ENCODE peak calls at places on chromosomes 5 and 9, in ten cellular contexts. One of them, this sample, is unnamed.

GRCh38 chr9:16884373-16884772 is 13.9 kb upstream of the BNC2 start:
- DNase-seq in HCT116: no peak
- DNase-seq in IMR-90: no peak
- DNase-seq in uterus: no peak
- DNase-seq in prostate gland: no peak
- DNase-seq in spleen: no peak
- DNase-seq in transverse colon: no peak
- DNase-seq in breast epithelium: no peak
- DNase-seq in gastrocnemius medialis: no peak
- DNase-seq in body of pancreas: no peak
- DNase-seq in this sample: no peak

GRCh38 chr5:153511632-153512031 is 21.2 kb downstream of the GRIA1 start:
- DNase-seq in HCT116: no peak
- DNase-seq in IMR-90: no peak
- DNase-seq in uterus: no peak
- DNase-seq in prostate gland: no peak
- DNase-seq in spleen: no peak
- DNase-seq in transverse colon: no peak
- DNase-seq in breast epithelium: no peak
- DNase-seq in gastrocnemius medialis: no peak
- DNase-seq in body of pancreas: no peak
- DNase-seq in this sample: no peak

GRCh38 chr5:90131734-90132133 is 277.8 kb downstream of the CETN3 start:
- DNase-seq in HCT116: no peak
- DNase-seq in IMR-90: no peak
- DNase-seq in uterus: no peak
- DNase-seq in prostate gland: no peak
- DNase-seq in spleen: no peak
- DNase-seq in transverse colon: no peak
- DNase-seq in breast epithelium: no peak
- DNase-seq in gastrocnemius medialis: no peak
- DNase-seq in body of pancreas: no peak
- DNase-seq in this sample: no peak

GRCh38 chr9:69136781-69137180 is 37.3 kb upstream of the TJP2 start:
- DNase-seq in HCT116: no peak
- DNase-seq in IMR-90: no peak
- DNase-seq in uterus: no peak
- DNase-seq in prostate gland: peak
- DNase-seq in spleen: no peak
- DNase-seq in transverse colon: no peak
- DNase-seq in breast epithelium: peak
- DNase-seq in gastrocnemius medialis: no peak
- DNase-seq in body of pancreas: no peak
- DNase-seq in this sample: no peak

GRCh38 chr9:2723666-2724065 is 6.4 kb downstream of the KCNV2 start:
- DNase-seq in HCT116: no peak
- DNase-seq in IMR-90: no peak
- DNase-seq in uterus: no peak
- DNase-seq in prostate gland: no peak
- DNase-seq in spleen: no peak
- DNase-seq in transverse colon: no peak
- DNase-seq in breast epithelium: no peak
- DNase-seq in gastrocnemius medialis: no peak
- DNase-seq in body of pancreas: no peak
- DNase-seq in this sample: no peak

GRCh38 chr5:154366353-154366752 is 79.4 kb upstream of the SAP30L start:
- DNase-seq in HCT116: peak
- DNase-seq in IMR-90: peak
- DNase-seq in uterus: no peak
- DNase-seq in prostate gland: no peak
- DNase-seq in spleen: no peak
- DNase-seq in transverse colon: no peak
- DNase-seq in breast epithelium: no peak
- DNase-seq in gastrocnemius medialis: no peak
- DNase-seq in body of pancreas: no peak
- DNase-seq in this sample: no peak

GRCh38 chr9:33210006-33210715 is 29.8 kb upstream of the SPINK4 start:
- DNase-seq in HCT116: no peak
- DNase-seq in IMR-90: no peak
- DNase-seq in uterus: no peak
- DNase-seq in prostate gland: no peak
- DNase-seq in spleen: no peak
- DNase-seq in transverse colon: no peak
- DNase-seq in breast epithelium: no peak
- DNase-seq in gastrocnemius medialis: no peak
- DNase-seq in body of pancreas: no peak
- DNase-seq in this sample: no peak

GRCh38 chr5:31617867-31618266 is 21.1 kb upstream of the PDZD2 start:
- DNase-seq in HCT116: no peak
- DNase-seq in IMR-90: no peak
- DNase-seq in uterus: no peak
- DNase-seq in prostate gland: no peak
- DNase-seq in spleen: no peak
- DNase-seq in transverse colon: no peak
- DNase-seq in breast epithelium: no peak
- DNase-seq in gastrocnemius medialis: no peak
- DNase-seq in body of pancreas: no peak
- DNase-seq in this sample: no peak

DNA sequence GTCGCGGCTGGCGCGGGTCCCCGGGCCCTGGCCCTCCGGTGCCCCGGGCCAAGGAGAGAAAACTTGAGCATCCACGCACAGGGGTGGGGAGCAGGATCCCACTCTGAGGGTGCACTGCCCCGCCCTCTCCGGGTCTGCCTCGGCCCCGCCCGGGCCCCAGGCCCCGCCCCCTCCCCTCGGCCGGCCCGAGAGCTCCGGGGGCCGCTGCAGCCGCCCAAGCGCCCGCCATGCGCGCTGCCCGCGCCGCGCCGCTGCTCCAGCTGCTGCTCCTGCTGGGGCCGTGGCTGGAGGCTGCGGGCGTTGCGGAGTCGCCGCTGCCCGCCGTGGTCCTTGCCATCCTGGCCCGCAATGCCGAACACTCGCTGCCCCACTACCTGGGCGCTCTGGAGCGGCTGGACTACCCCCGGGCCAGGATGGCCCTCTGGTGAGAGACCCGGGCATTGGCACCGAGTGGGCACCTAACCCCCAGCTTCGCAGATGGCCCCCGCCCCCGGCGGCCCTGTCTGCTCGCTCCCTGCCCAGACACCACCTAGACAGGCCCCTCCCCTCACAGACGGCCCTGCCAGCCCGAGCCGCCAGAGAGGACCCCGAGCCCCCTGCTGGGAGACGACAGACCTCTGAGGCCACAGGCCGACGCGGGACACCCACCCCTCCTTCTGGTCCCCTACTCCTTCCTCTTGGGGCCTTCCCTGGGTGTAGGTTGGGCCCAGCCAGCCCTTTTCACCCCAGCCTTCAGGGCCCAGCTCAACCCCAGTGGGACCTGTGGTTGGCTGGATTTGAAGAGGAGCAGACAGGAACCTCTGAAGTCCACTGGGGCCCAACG is at the start of gene CERCAM:
- DNase-seq in HCT116: no peak
- DNase-seq in IMR-90: peak
- DNase-seq in uterus: peak
- DNase-seq in prostate gland: peak
- DNase-seq in spleen: peak
- DNase-seq in transverse colon: peak
- DNase-seq in breast epithelium: peak
- DNase-seq in gastrocnemius medialis: no peak
- DNase-seq in body of pancreas: peak
- DNase-seq in this sample: peak
- TF ChIP-seq POLR2A in HCT116: peak
- TF ChIP-seq POLR2A in IMR-90: no peak
- TF ChIP-seq POLR2A in uterus: no peak
- TF ChIP-seq POLR2A in prostate gland: no peak
- TF ChIP-seq POLR2A in spleen: no peak
- TF ChIP-seq POLR2A in transverse colon: no peak
- TF ChIP-seq POLR2A in breast epithelium: no peak
- TF ChIP-seq POLR2A in gastrocnemius medialis: no peak
- TF ChIP-seq POLR2A in body of pancreas: peak
- TF ChIP-seq POLR2A in this sample: no peak

GRCh38 chr5:129098488-129099183 is 4.1 kb downstream of the ISOC1 start:
- DNase-seq in HCT116: no peak
- DNase-seq in IMR-90: no peak
- DNase-seq in uterus: no peak
- DNase-seq in prostate gland: no peak
- DNase-seq in spleen: no peak
- DNase-seq in transverse colon: no peak
- DNase-seq in breast epithelium: no peak
- DNase-seq in gastrocnemius medialis: no peak
- DNase-seq in body of pancreas: no peak
- DNase-seq in this sample: no peak

GRCh38 chr5:129096382-129096991 is 1.9 kb downstream of the ISOC1 start:
- DNase-seq in HCT116: no peak
- DNase-seq in IMR-90: no peak
- DNase-seq in uterus: no peak
- DNase-seq in prostate gland: no peak
- DNase-seq in spleen: no peak
- DNase-seq in transverse colon: no peak
- DNase-seq in breast epithelium: no peak
- DNase-seq in gastrocnemius medialis: no peak
- DNase-seq in body of pancreas: no peak
- DNase-seq in this sample: no peak

GRCh38 chr5:129094087-129094923 is at the start of gene ISOC1:
- DNase-seq in HCT116: peak
- DNase-seq in IMR-90: peak
- DNase-seq in uterus: peak
- DNase-seq in prostate gland: peak
- DNase-seq in spleen: peak
- DNase-seq in transverse colon: peak
- DNase-seq in breast epithelium: peak
- DNase-seq in gastrocnemius medialis: peak
- DNase-seq in body of pancreas: peak
- DNase-seq in this sample: peak

GRCh38 chr5:129097498-129098296 is 3.1 kb downstream of the ISOC1 start:
- DNase-seq in HCT116: no peak
- DNase-seq in IMR-90: no peak
- DNase-seq in uterus: peak
- DNase-seq in prostate gland: peak
- DNase-seq in spleen: no peak
- DNase-seq in transverse colon: no peak
- DNase-seq in breast epithelium: no peak
- DNase-seq in gastrocnemius medialis: no peak
- DNase-seq in body of pancreas: no peak
- DNase-seq in this sample: peak

DNA sequence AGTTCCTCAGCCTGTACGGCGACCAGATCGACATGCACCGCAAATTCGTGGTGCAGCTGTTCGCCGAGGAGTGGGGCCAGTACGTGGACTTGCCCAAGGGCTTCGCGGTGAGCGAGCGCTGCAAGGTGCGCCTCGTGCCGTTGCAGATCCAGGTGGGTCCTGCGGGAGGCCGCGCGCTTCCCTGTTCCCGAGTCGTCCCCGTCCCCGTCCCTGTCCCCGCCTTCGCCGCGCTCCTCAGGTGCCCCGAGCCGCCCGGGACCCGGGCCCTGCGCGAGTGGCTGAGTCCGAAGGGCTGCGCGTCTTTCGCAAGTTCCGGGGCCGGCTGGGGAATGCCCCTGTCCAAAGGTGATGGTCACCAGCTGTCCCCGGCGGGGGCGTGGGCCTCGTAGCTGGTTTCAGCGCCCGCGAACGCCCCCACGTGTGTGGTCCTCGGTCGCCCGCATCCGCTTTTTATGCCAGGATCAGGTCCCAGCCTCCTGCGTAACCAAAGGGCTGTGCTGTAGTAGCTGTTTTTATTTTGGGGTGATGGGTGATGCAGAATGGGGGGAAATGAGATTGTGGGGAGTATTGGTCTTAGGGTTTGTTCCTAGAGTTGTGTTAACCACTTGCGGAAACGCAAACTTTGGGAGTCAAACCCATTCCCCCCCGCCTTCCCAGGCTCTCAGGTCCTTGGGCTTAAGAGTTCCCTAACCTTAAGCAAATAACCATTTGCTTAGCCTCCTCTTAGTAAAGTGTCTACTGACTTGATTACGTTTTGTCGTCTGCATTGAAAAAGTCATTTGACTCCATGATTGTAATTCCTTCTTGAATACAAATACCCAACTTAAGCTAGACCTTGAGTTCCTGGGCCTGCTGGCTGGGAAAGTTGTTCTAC is 612 bp downstream of the ISOC1 start:
- DNase-seq in HCT116: no peak
- DNase-seq in IMR-90: peak
- DNase-seq in uterus: peak
- DNase-seq in prostate gland: peak
- DNase-seq in spleen: peak
- DNase-seq in transverse colon: peak
- DNase-seq in breast epithelium: peak
- DNase-seq in gastrocnemius medialis: peak
- DNase-seq in body of pancreas: peak
- DNase-seq in this sample: peak
- TF ChIP-seq CTCF in HCT116: no peak
- TF ChIP-seq CTCF in IMR-90: peak
- TF ChIP-seq CTCF in uterus: no peak
- TF ChIP-seq CTCF in prostate gland: no peak
- TF ChIP-seq CTCF in spleen: no peak
- TF ChIP-seq CTCF in transverse colon: no peak
- TF ChIP-seq CTCF in breast epithelium: no peak
- TF ChIP-seq CTCF in gastrocnemius medialis: no peak
- TF ChIP-seq CTCF in body of pancreas: no peak
- TF ChIP-seq CTCF in this sample: no peak

GRCh38 chr9:98808411-98808815 is 943 bp downstream of the GALNT12 start:
- DNase-seq in HCT116: no peak
- DNase-seq in IMR-90: no peak
- DNase-seq in uterus: no peak
- DNase-seq in prostate gland: no peak
- DNase-seq in spleen: no peak
- DNase-seq in transverse colon: peak
- DNase-seq in breast epithelium: no peak
- DNase-seq in gastrocnemius medialis: no peak
- DNase-seq in body of pancreas: peak
- DNase-seq in this sample: no peak
- H3K4me3 ChIP-seq in HCT116: peak
- H3K4me3 ChIP-seq in IMR-90: peak
- H3K4me3 ChIP-seq in uterus: peak
- H3K4me3 ChIP-seq in prostate gland: peak
- H3K4me3 ChIP-seq in spleen: peak
- H3K4me3 ChIP-seq in transverse colon: peak
- H3K4me3 ChIP-seq in breast epithelium: peak
- H3K4me3 ChIP-seq in gastrocnemius medialis: peak
- H3K4me3 ChIP-seq in body of pancreas: no peak
- H3K4me3 ChIP-seq in this sample: peak

GRCh38 chr5:50667653-50668403 is 1.4 kb downstream of the PARP8 start:
- DNase-seq in HCT116: no peak
- DNase-seq in IMR-90: peak
- DNase-seq in uterus: peak
- DNase-seq in prostate gland: peak
- DNase-seq in spleen: peak
- DNase-seq in transverse colon: peak
- DNase-seq in breast epithelium: peak
- DNase-seq in gastrocnemius medialis: no peak
- DNase-seq in body of pancreas: peak
- DNase-seq in this sample: peak
- TF ChIP-seq POLR2A in HCT116: no peak
- TF ChIP-seq POLR2A in IMR-90: peak
- TF ChIP-seq POLR2A in uterus: no peak
- TF ChIP-seq POLR2A in prostate gland: no peak
- TF ChIP-seq POLR2A in spleen: peak
- TF ChIP-seq POLR2A in transverse colon: peak
- TF ChIP-seq POLR2A in breast epithelium: no peak
- TF ChIP-seq POLR2A in gastrocnemius medialis: no peak
- TF ChIP-seq POLR2A in body of pancreas: no peak
- TF ChIP-seq POLR2A in this sample: no peak